ENCODE peak calls at places on chromosomes 3 and 15, in eight cellular contexts. O is glutamatergic neuron, B is T1000, Y is uterus, N is NCI-H748 treated with DMSO at 0.1 percent for 48 hours, E is ecto neural progenitor cell, F is HuH-7.5, P is RPMI7951. R is an unnamed sample.

GRCh38 chr3:76011121-76011520 is 225.8 kb upstream of the ZNF717 start:
- DNase-seq in O (no peak), B (no peak), Y (no peak), N (no peak), E (no peak), F (no peak), P (no peak), R (no peak)

GRCh38 chr15:68631621-68632051 is 52.8 kb downstream of the CORO2B start:
- DNase-seq in O (no peak), B (no peak), Y (no peak), N (no peak), E (no peak), F (no peak), P (no peak), R (no peak)

GRCh38 chr3:27614592-27614991 is 107.5 kb downstream of the EOMES start:
- DNase-seq in O (no peak), B (no peak), Y (no peak), N (no peak), E (no peak), F (no peak), P (no peak), R (no peak)

GRCh38 chr3:27976933-27977332 is 254.8 kb upstream of the EOMES start:
- DNase-seq in O (no peak), B (peak), Y (no peak), N (no peak), E (no peak), F (no peak), P (peak), R (peak)

GRCh38 chr15:60116456-60117089 is 112.5 kb downstream of the FOXB1 start:
- DNase-seq in O (no peak), B (no peak), Y (no peak), N (no peak), E (no peak), F (no peak), P (no peak), R (no peak)

GRCh38 chr15:69854521-69855171 is 243.1 kb downstream of the TLE3 start:
- DNase-seq in O (no peak), B (no peak), Y (no peak), N (no peak), E (no peak), F (no peak), P (peak), R (no peak)

GRCh38 chr3:114216186-114216970 is 21.0 kb downstream of the ZNF80 start:
- DNase-seq in O (no peak), B (no peak), Y (no peak), N (no peak), E (no peak), F (no peak), P (no peak), R (no peak)

GRCh38 chr15:29126208-29126536 is 143.4 kb downstream of the NSMCE3 start:
- DNase-seq in O (peak), B (no peak), Y (no peak), N (no peak), E (no peak), F (no peak), P (no peak), R (no peak)

GRCh38 chr15:54082836-54083492 is 104.7 kb downstream of the UNC13C start:
- DNase-seq in O (peak), B (no peak), Y (no peak), N (peak), E (peak), F (peak), P (peak), R (no peak)

GRCh38 chr3:632571-633170 is 436.1 kb downstream of the CHL1 start:
- DNase-seq in O (peak), B (no peak), Y (peak), N (peak), E (peak), F (peak), P (peak), R (peak)

GRCh38 chr3:46470831-46471230 is 6.1 kb upstream of the LTF start:
- DNase-seq in O (no peak), B (no peak), Y (no peak), N (no peak), E (peak), F (no peak), P (no peak), R (no peak)

GRCh38 chr3:129485681-129486056 is 42.8 kb upstream of the RHO start:
- DNase-seq in O (no peak), B (peak), Y (peak), N (no peak), E (peak), F (peak), P (peak), R (peak)

GRCh38 chr3:12766541-12766940 is 7.5 kb upstream of the TMEM40 start:
- DNase-seq in O (no peak), B (no peak), Y (no peak), N (no peak), E (no peak), F (no peak), P (peak), R (no peak)

GRCh38 chr15:92020207-92020606 is 166.7 kb downstream of the SLCO3A1 start:
- DNase-seq in O (no peak), B (no peak), Y (no peak), N (no peak), E (no peak), F (no peak), P (no peak), R (no peak)

GRCh38 chr3:124420392-124420791 is 309.9 kb upstream of the UMPS start:
- DNase-seq in O (no peak), B (no peak), Y (no peak), N (no peak), E (no peak), F (no peak), P (no peak), R (no peak)

GRCh38 chr15:83248151-83248851 is 36.2 kb downstream of the BNC1 start:
- DNase-seq in O (no peak), B (peak), Y (no peak), N (no peak), E (peak), F (peak), P (peak), R (no peak)

GRCh38 chr3:177109688-177110087 is 87.6 kb downstream of the TBL1XR1 start:
- DNase-seq in O (no peak), B (no peak), Y (no peak), N (no peak), E (no peak), F (no peak), P (no peak), R (no peak)

GRCh38 chr3:171896341-171896740 is 53.2 kb downstream of the TMEM212 start:
- DNase-seq in O (no peak), B (no peak), Y (no peak), N (no peak), E (no peak), F (no peak), P (no peak), R (no peak)

R was measured in tibial nerve.